ENCODE peak calls at places on chromosomes 16 and 17, in eight cellular contexts. D is AG04449, O is cardiac muscle cell, S is K562, Z is upper lobe of right lung, Y is natural killer cell, M is heart left ventricle, Q is IMR-90. F is an unnamed sample.

GRCh38 chr17:80948091-80948960 is 43.3 kb upstream of the CHMP6 start:
- DNase-seq in D (no peak), O (no peak), S (no peak), Z (peak), Y (no peak), M (peak), Q (no peak), F (no peak)

GRCh38 chr16:22671301-22672076 is 142.5 kb upstream of the HS3ST2 start:
- DNase-seq in D (no peak), O (no peak), S (no peak), Z (no peak), Y (no peak), M (no peak), Q (peak), F (no peak)

GRCh38 chr17:77366206-77366557 is 225.4 kb downstream of the SEC14L1 start:
- DNase-seq in D (no peak), O (no peak), S (no peak), Z (no peak), Y (no peak), M (no peak), Q (peak), F (no peak)

GRCh38 chr16:10016761-10017160 is 165.5 kb downstream of the GRIN2A start:
- DNase-seq in D (no peak), O (no peak), S (no peak), Z (no peak), Y (no peak), M (no peak), Q (no peak), F (no peak)

GRCh38 chr17:9018731-9019130 is 2.6 kb upstream of the NTN1 start:
- DNase-seq in D (no peak), O (no peak), S (no peak), Z (no peak), Y (no peak), M (no peak), Q (no peak), F (no peak)

GRCh38 chr16:20880867-20881866 is 19.0 kb downstream of the DCUN1D3 start:
- DNase-seq in D (no peak), O (no peak), S (no peak), Z (no peak), Y (no peak), M (no peak), Q (no peak), F (no peak)

GRCh38 chr17:47884905-47885735 is 10.9 kb upstream of the SP2 start:
- DNase-seq in D (no peak), O (no peak), S (no peak), Z (no peak), Y (no peak), M (no peak), Q (no peak), F (no peak)

GRCh38 chr16:85679870-85680269 is 8.9 kb downstream of the GINS2 start:
- DNase-seq in D (no peak), O (no peak), S (no peak), Z (no peak), Y (no peak), M (no peak), Q (no peak), F (no peak)

GRCh38 chr17:82943751-82944150 is 103.9 kb upstream of the ZNF750 start:
- DNase-seq in D (no peak), O (no peak), S (no peak), Z (peak), Y (no peak), M (no peak), Q (no peak), F (no peak)

GRCh38 chr17:10589553-10590145 is 40.2 kb upstream of the MYH2 start:
- DNase-seq in D (no peak), O (no peak), S (no peak), Z (no peak), Y (no peak), M (no peak), Q (no peak), F (no peak)

GRCh38 chr17:48570325-48571023 is 7.7 kb downstream of the HOXB4 start:
- DNase-seq in D (no peak), O (no peak), S (peak), Z (no peak), Y (no peak), M (no peak), Q (peak), F (no peak)

GRCh38 chr16:72847187-72848044 is 200.5 kb downstream of the ZFHX3 start:
- DNase-seq in D (no peak), O (peak), S (peak), Z (no peak), Y (no peak), M (no peak), Q (peak), F (peak)
- TF ChIP-seq CTCF in D (peak), O (peak), S (peak), Z (peak), Y (no peak), M (peak), Q (peak), F (no peak)

GRCh38 chr16:636206-637080 is at the start of gene METTL26:
- DNase-seq in D (peak), O (peak), S (peak), Z (peak), Y (peak), M (peak), Q (peak), F (peak)
- TF ChIP-seq CTCF in D (no peak), O (no peak), S (no peak), Z (no peak), Y (no peak), M (no peak), Q (peak), F (no peak)

GRCh38 chr16:53558665-53559064 is 55.7 kb upstream of the AKTIP start:
- DNase-seq in D (no peak), O (no peak), S (no peak), Z (no peak), Y (no peak), M (no peak), Q (no peak), F (no peak)
- TF ChIP-seq CTCF in D (no peak), O (no peak), S (no peak), Z (no peak), Y (no peak), M (no peak), Q (no peak), F (no peak)

GRCh38 chr16:70331091-70331490 is 15.6 kb upstream of the DDX19A start:
- DNase-seq in D (no peak), O (no peak), S (no peak), Z (no peak), Y (no peak), M (no peak), Q (no peak), F (no peak)

GRCh38 chr16:70331588-70332358 is 14.9 kb upstream of the DDX19A start:
- DNase-seq in D (no peak), O (peak), S (peak), Z (no peak), Y (no peak), M (no peak), Q (no peak), F (peak)
- TF ChIP-seq CTCF in D (peak), O (peak), S (peak), Z (peak), Y (peak), M (peak), Q (peak), F (peak)

GRCh38 chr17:11880714-11881113 is 116.6 kb downstream of the ZNF18 start:
- DNase-seq in D (no peak), O (peak), S (peak), Z (no peak), Y (no peak), M (no peak), Q (no peak), F (no peak)
- TF ChIP-seq CTCF in D (no peak), O (no peak), S (peak), Z (peak), Y (no peak), M (peak), Q (no peak), F (no peak)

GRCh38 chr17:43767053-43767712 is 8.6 kb upstream of the SOST start:
- DNase-seq in D (no peak), O (no peak), S (no peak), Z (no peak), Y (no peak), M (no peak), Q (no peak), F (no peak)
- TF ChIP-seq CTCF in D (no peak), O (no peak), S (no peak), Z (no peak), Y (no peak), M (no peak), Q (no peak), F (no peak)

DNA sequence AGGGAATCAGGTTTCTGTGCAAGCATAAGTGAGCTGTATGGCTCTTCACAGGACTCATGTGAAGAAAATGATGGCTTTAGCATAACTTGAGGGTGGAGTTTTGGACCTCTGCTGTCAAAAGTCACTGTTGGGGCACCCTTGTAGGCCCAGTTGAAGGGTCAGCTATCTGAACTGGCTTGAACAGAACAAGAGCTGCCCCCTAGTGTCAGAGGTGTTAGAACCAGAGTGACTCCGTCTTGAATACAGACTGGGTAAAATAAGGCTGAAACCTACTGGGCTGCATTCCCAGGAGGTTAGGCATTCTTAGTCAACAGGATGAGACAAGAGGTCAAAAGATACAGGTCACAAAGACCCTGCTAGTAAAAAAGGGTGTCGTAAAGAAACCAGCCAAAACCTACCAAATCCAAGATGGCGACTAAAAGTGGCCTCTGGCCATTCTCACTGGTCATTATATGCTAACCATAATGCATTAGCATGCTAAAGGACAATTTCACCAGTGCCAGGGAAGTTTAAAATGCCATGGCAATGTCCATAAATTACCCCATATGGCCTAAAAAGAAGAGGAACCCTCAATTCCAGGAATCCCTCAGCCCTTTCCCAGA is 484.0 kb upstream of the ERCC4 start:
- DNase-seq in D (no peak), O (no peak), S (peak), Z (no peak), Y (no peak), M (no peak), Q (no peak), F (peak)
- TF ChIP-seq CTCF in D (no peak), O (no peak), S (peak), Z (no peak), Y (no peak), M (no peak), Q (no peak), F (no peak)

DNA sequence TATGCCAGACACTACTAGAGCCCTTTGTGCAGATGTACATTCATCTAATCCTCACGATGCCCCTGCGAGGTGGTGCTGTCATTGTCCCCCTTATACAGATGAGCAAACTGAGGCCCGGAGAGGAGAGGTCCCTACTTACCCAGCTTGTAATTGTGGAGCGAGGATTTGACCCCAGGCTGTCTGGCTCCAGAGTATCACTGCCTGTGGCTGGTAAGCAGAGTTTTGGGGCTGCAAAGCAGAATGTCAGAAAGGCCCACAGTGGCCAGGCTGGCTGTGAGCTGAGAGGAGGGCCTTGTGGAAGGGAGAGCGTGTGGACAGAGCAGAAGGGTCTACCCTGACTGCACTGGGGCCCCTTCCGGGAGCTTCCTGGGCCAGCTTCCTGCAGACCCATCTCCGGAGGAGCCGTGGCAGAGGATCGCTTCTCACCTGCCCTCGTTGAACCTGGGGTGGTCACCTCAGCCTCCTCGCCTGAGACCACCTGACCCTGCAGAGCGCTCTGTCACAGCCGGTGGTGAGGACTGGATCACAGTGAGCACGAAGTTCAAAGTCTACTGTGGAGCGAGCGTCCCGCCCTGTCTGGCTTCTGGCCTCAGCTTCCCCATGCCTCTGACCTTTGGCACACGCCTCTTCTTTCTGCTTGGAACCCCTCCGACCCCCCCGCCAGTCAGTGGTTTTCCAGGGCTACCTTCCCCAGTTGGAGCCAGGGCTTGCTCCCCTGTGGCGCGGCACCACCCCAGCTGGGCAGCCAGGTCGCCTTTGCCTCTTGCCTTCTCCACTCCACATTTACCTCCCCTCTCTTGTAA is 12.1 kb downstream of the CMIP start:
- DNase-seq in D (no peak), O (no peak), S (no peak), Z (no peak), Y (no peak), M (no peak), Q (no peak), F (no peak)
- TF ChIP-seq CTCF in D (no peak), O (no peak), S (no peak), Z (no peak), Y (no peak), M (no peak), Q (no peak), F (no peak)